ENCODE peak calls at places on chromosomes 13 and 19, in six cellular contexts. One of them, this sample, is unnamed.

GRCh38 chr13:20156711-20157110 is 4.1 kb downstream of the GJA3 start:
- DNase-seq in H54: no peak
- DNase-seq in tibial nerve: no peak
- DNase-seq in body of pancreas: no peak
- DNase-seq in uterus: no peak
- DNase-seq in breast epithelium: no peak
- DNase-seq in this sample: no peak

GRCh38 chr19:55087542-55087935 is 11.9 kb downstream of the EPS8L1 start:
- DNase-seq in uterus: no peak
- DNase-seq in H54: no peak
- DNase-seq in tibial nerve: no peak
- DNase-seq in breast epithelium: no peak
- DNase-seq in body of pancreas: no peak
- DNase-seq in this sample: no peak

GRCh38 chr19:6925801-6926751 is 38.7 kb downstream of the ADGRE1 start:
- DNase-seq in uterus: no peak
- DNase-seq in body of pancreas: no peak
- DNase-seq in H54: peak
- DNase-seq in breast epithelium: no peak
- DNase-seq in tibial nerve: no peak
- DNase-seq in this sample: no peak

GRCh38 chr19:461664-462551 is 1.1 kb upstream of the SHC2 start:
- DNase-seq in body of pancreas: peak
- DNase-seq in breast epithelium: no peak
- DNase-seq in tibial nerve: no peak
- DNase-seq in uterus: peak
- DNase-seq in H54: no peak
- DNase-seq in this sample: peak

GRCh38 chr19:7994114-7994513 is 11.3 kb downstream of the ELAVL1 start:
- DNase-seq in uterus: no peak
- DNase-seq in tibial nerve: no peak
- DNase-seq in body of pancreas: no peak
- DNase-seq in breast epithelium: no peak
- DNase-seq in H54: no peak
- DNase-seq in this sample: no peak

GRCh38 chr13:28117689-28118377 is 17.5 kb upstream of the FLT3 start:
- DNase-seq in uterus: no peak
- DNase-seq in tibial nerve: peak
- DNase-seq in breast epithelium: no peak
- DNase-seq in body of pancreas: peak
- DNase-seq in H54: no peak
- DNase-seq in this sample: no peak

GRCh38 chr19:31054430-31054829 is 294.8 kb downstream of the TSHZ3 start:
- DNase-seq in tibial nerve: no peak
- DNase-seq in uterus: no peak
- DNase-seq in H54: peak
- DNase-seq in body of pancreas: peak
- DNase-seq in breast epithelium: no peak
- DNase-seq in this sample: no peak

GRCh38 chr19:36093146-36093662 is 17.7 kb upstream of the OVOL3 start:
- DNase-seq in body of pancreas: no peak
- DNase-seq in breast epithelium: no peak
- DNase-seq in uterus: no peak
- DNase-seq in H54: no peak
- DNase-seq in tibial nerve: no peak
- DNase-seq in this sample: no peak

GRCh38 chr13:28470286-28470685 is 24.6 kb downstream of the FLT1 start:
- DNase-seq in H54: no peak
- DNase-seq in breast epithelium: no peak
- DNase-seq in tibial nerve: no peak
- DNase-seq in body of pancreas: no peak
- DNase-seq in uterus: no peak
- DNase-seq in this sample: no peak

GRCh38 chr13:89363144-89363543 is 1692.0 kb downstream of the SLITRK5 start:
- DNase-seq in tibial nerve: no peak
- DNase-seq in breast epithelium: no peak
- DNase-seq in body of pancreas: no peak
- DNase-seq in uterus: no peak
- DNase-seq in H54: no peak
- DNase-seq in this sample: no peak

GRCh38 chr13:113106666-113107065 is 1.1 kb downstream of the F7 start:
- DNase-seq in breast epithelium: no peak
- DNase-seq in body of pancreas: no peak
- DNase-seq in uterus: no peak
- DNase-seq in H54: no peak
- DNase-seq in tibial nerve: no peak
- DNase-seq in this sample: no peak

GRCh38 chr13:26541678-26542553 is 15.6 kb upstream of the WASF3 start:
- DNase-seq in breast epithelium: no peak
- DNase-seq in tibial nerve: no peak
- DNase-seq in uterus: no peak
- DNase-seq in body of pancreas: no peak
- DNase-seq in H54: no peak
- DNase-seq in this sample: no peak

GRCh38 chr19:40805258-40805868 is 6.4 kb downstream of the EGLN2 start:
- DNase-seq in uterus: no peak
- DNase-seq in tibial nerve: no peak
- DNase-seq in H54: no peak
- DNase-seq in breast epithelium: no peak
- DNase-seq in body of pancreas: peak
- DNase-seq in this sample: no peak

GRCh38 chr13:60755380-60756163 is 358.6 kb downstream of the TDRD3 start:
- DNase-seq in uterus: no peak
- DNase-seq in tibial nerve: no peak
- DNase-seq in breast epithelium: no peak
- DNase-seq in H54: no peak
- DNase-seq in body of pancreas: no peak
- DNase-seq in this sample: no peak

GRCh38 chr13:26618726-26619125 is 61.2 kb downstream of the WASF3 start:
- DNase-seq in body of pancreas: no peak
- DNase-seq in breast epithelium: no peak
- DNase-seq in H54: no peak
- DNase-seq in tibial nerve: no peak
- DNase-seq in uterus: no peak
- DNase-seq in this sample: no peak

GRCh38 chr19:39310558-39311311 is 9.9 kb downstream of the LRFN1 start:
- DNase-seq in tibial nerve: no peak
- DNase-seq in uterus: no peak
- DNase-seq in H54: no peak
- DNase-seq in breast epithelium: no peak
- DNase-seq in body of pancreas: no peak
- DNase-seq in this sample: no peak

GRCh38 chr13:20475927-20476691 is 49.5 kb downstream of the CRYL1 start:
- DNase-seq in tibial nerve: no peak
- DNase-seq in body of pancreas: peak
- DNase-seq in breast epithelium: no peak
- DNase-seq in H54: no peak
- DNase-seq in uterus: no peak
- DNase-seq in this sample: no peak

GRCh38 chr19:49684251-49684982 is 5.0 kb upstream of the ADM5 start:
- DNase-seq in H54: no peak
- DNase-seq in breast epithelium: no peak
- DNase-seq in uterus: no peak
- DNase-seq in body of pancreas: no peak
- DNase-seq in tibial nerve: no peak
- DNase-seq in this sample: no peak

GRCh38 chr13:77595166-77595810 is 59.8 kb downstream of the SCEL start:
- DNase-seq in H54: no peak
- DNase-seq in body of pancreas: no peak
- DNase-seq in uterus: no peak
- DNase-seq in breast epithelium: no peak
- DNase-seq in tibial nerve: no peak
- DNase-seq in this sample: no peak

GRCh38 chr19:45177817-45178261 is at the start of gene TRAPPC6A:
- DNase-seq in breast epithelium: no peak
- DNase-seq in uterus: no peak
- DNase-seq in H54: peak
- DNase-seq in body of pancreas: no peak
- DNase-seq in tibial nerve: peak
- DNase-seq in this sample: no peak
- TF ChIP-seq POLR2A in breast epithelium: peak
- TF ChIP-seq POLR2A in uterus: peak
- TF ChIP-seq POLR2A in H54: no peak
- TF ChIP-seq POLR2A in body of pancreas: peak
- TF ChIP-seq POLR2A in tibial nerve: peak
- TF ChIP-seq POLR2A in this sample: no peak

GRCh38 chr13:108214511-108215383 is 589 bp downstream of the LIG4 start:
- DNase-seq in H54: no peak
- DNase-seq in tibial nerve: no peak
- DNase-seq in breast epithelium: no peak
- DNase-seq in body of pancreas: peak
- DNase-seq in uterus: peak
- DNase-seq in this sample: no peak

GRCh38 chr13:108213946-108214345 is 1.4 kb downstream of the LIG4 start:
- DNase-seq in uterus: no peak
- DNase-seq in H54: no peak
- DNase-seq in tibial nerve: no peak
- DNase-seq in breast epithelium: no peak
- DNase-seq in body of pancreas: no peak
- DNase-seq in this sample: no peak

GRCh38 chr13:108218044-108218974 is at the start of gene ABHD13:
- DNase-seq in H54: peak
- DNase-seq in body of pancreas: peak
- DNase-seq in uterus: peak
- DNase-seq in tibial nerve: peak
- DNase-seq in breast epithelium: peak
- DNase-seq in this sample: peak

GRCh38 chr13:108215428-108215827 is at the start of gene LIG4:
- DNase-seq in body of pancreas: peak
- DNase-seq in H54: peak
- DNase-seq in breast epithelium: peak
- DNase-seq in uterus: peak
- DNase-seq in tibial nerve: peak
- DNase-seq in this sample: peak

DNA sequence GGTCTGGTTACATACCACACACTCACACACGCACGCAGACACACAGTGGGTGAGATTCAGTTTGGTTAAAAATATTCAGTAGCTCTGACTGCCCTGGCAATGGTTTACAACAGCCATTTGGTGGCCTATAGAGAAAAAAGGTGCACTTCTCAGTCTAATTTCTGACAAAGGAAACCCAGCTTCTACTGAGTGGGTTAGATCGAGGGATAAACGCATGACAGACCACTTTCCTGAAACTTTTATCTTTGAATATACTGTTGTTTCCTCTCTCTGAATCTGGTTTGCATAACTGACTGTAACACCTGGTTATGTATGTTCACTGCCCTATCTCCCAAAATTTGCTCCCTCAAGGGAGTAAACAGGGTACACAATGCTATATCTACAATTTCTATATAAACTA is 2.4 kb downstream of the LIG4 start:
- DNase-seq in uterus: no peak
- DNase-seq in breast epithelium: no peak
- DNase-seq in tibial nerve: no peak
- DNase-seq in H54: no peak
- DNase-seq in body of pancreas: no peak
- DNase-seq in this sample: no peak
- TF ChIP-seq POLR2A in uterus: no peak
- TF ChIP-seq POLR2A in breast epithelium: no peak
- TF ChIP-seq POLR2A in tibial nerve: no peak
- TF ChIP-seq POLR2A in H54: no peak
- TF ChIP-seq POLR2A in body of pancreas: no peak
- TF ChIP-seq POLR2A in this sample: no peak

GRCh38 chr19:13902993-13903555 is 2.8 kb downstream of the BRME1 start:
- DNase-seq in uterus: no peak
- DNase-seq in breast epithelium: no peak
- DNase-seq in H54: no peak
- DNase-seq in tibial nerve: no peak
- DNase-seq in body of pancreas: no peak
- DNase-seq in this sample: no peak

GRCh38 chr19:13908674-13909073 is 2.7 kb downstream of the CC2D1A start:
- DNase-seq in H54: no peak
- DNase-seq in body of pancreas: no peak
- DNase-seq in tibial nerve: no peak
- DNase-seq in breast epithelium: no peak
- DNase-seq in uterus: no peak
- DNase-seq in this sample: no peak

GRCh38 chr19:13906525-13906904 is 514 bp downstream of the CC2D1A start:
- DNase-seq in H54: no peak
- DNase-seq in tibial nerve: no peak
- DNase-seq in body of pancreas: peak
- DNase-seq in breast epithelium: no peak
- DNase-seq in uterus: no peak
- DNase-seq in this sample: no peak

GRCh38 chr19:13906910-13907309 is 909 bp downstream of the CC2D1A start:
- DNase-seq in uterus: no peak
- DNase-seq in breast epithelium: no peak
- DNase-seq in tibial nerve: no peak
- DNase-seq in body of pancreas: no peak
- DNase-seq in H54: no peak
- DNase-seq in this sample: no peak

DNA sequence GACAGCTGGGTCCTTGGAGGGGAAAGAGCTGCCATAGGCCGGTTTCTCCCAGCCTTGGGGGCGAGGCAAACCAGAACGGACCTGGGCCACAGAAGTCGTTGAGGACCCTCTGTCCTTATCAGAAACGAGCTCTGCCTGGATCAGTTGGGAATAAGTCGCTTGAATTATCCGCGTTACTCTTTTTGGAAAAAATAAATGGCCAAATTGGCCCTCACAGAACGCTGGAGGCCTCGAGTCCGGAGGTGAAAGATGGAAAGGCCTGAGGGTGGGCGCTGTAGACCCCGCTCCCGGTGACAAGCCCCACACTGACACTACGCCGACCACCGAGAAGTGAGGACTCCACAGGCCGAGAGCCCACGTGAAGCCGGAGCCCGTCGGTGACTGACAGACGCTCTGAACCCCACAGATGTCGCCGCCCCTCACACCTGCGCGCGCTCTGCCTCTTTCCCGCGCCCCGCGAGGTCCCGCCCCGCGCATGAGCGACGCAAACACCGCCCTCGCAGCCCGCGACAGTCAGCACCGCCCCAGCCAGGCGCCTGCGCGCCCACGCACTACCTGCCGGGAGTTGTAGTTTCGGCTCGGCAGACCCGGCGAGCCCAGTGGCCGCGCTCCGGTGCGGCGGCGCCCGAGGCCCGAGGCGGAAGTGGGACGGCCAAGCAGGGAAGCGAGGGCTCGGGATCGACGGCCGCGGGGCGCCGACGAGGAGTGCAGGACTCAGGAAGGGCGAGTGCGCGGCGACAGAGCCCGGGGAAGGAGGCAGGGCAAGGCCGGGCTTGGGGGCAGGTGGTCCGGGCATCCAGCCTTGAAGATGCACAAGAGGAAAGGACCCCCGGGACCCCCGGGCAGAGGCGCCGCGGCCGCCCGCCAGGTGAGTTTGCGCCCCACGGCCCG is at the start of the genes BRME1 and CC2D1A:
- DNase-seq in body of pancreas: peak
- DNase-seq in uterus: peak
- DNase-seq in tibial nerve: peak
- DNase-seq in breast epithelium: peak
- DNase-seq in H54: peak
- DNase-seq in this sample: peak
- TF ChIP-seq POLR2A in body of pancreas: peak
- TF ChIP-seq POLR2A in uterus: no peak
- TF ChIP-seq POLR2A in tibial nerve: no peak
- TF ChIP-seq POLR2A in breast epithelium: peak
- TF ChIP-seq POLR2A in H54: peak
- TF ChIP-seq POLR2A in this sample: no peak

GRCh38 chr13:96052655-96053002 is 572 bp downstream of the UGGT2 start:
- DNase-seq in H54: peak
- DNase-seq in uterus: no peak
- DNase-seq in breast epithelium: no peak
- DNase-seq in tibial nerve: no peak
- DNase-seq in body of pancreas: no peak
- DNase-seq in this sample: no peak

GRCh38 chr13:96053003-96053703 is at the start of gene UGGT2:
- DNase-seq in body of pancreas: peak
- DNase-seq in breast epithelium: peak
- DNase-seq in uterus: peak
- DNase-seq in tibial nerve: peak
- DNase-seq in H54: peak
- DNase-seq in this sample: peak
- TF ChIP-seq POLR2A in body of pancreas: peak
- TF ChIP-seq POLR2A in breast epithelium: peak
- TF ChIP-seq POLR2A in uterus: peak
- TF ChIP-seq POLR2A in tibial nerve: no peak
- TF ChIP-seq POLR2A in H54: peak
- TF ChIP-seq POLR2A in this sample: no peak